ENCODE peak calls at places on chromosomes 2 and 18, in four cellular contexts. P, A, D and O are unnamed samples.

GRCh38 chr2:220556658-220557057 is 929.2 kb downstream of the SLC4A3 start:
- DNase-seq in D (no peak), A (no peak), P (peak), O (no peak)

GRCh38 chr18:8952796-8953760 is 149.4 kb upstream of the NDUFV2 start:
- DNase-seq in A (no peak), P (peak), D (no peak), O (no peak)

GRCh38 chr18:58755304-58756010 is 84.2 kb downstream of the MALT1 start:
- DNase-seq in D (no peak), P (no peak), A (no peak), O (no peak)

GRCh38 chr2:188916831-188917230 is 57.3 kb upstream of the COL3A1 start:
- DNase-seq in A (no peak), D (no peak), P (peak), O (no peak)

GRCh38 chr18:48605408-48605845 is 66.6 kb downstream of the CTIF start:
- DNase-seq in P (peak), D (peak), A (peak), O (peak)

GRCh38 chr2:68436270-68436669 is 30.8 kb downstream of the FBXO48 start:
- DNase-seq in D (no peak), A (peak), P (peak), O (no peak)

GRCh38 chr2:47339745-47340541 is 63.0 kb upstream of the MSH2 start:
- DNase-seq in P (peak), A (peak), D (no peak), O (no peak)

GRCh38 chr2:10501521-10501961 is 53.4 kb upstream of the ODC1 start:
- DNase-seq in A (no peak), D (no peak), P (no peak), O (no peak)

GRCh38 chr18:63297678-63298392 is 21.7 kb downstream of the BCL2 start:
- DNase-seq in P (no peak), D (no peak), A (peak), O (no peak)

GRCh38 chr2:145194671-145195070 is 674.8 kb upstream of the ZEB2 start:
- DNase-seq in A (peak), D (no peak), P (no peak), O (no peak)

GRCh38 chr2:227849906-227850305 is 21.5 kb upstream of the DAW1 start:
- DNase-seq in P (peak), D (no peak), A (no peak), O (no peak)

GRCh38 chr2:54722641-54723299 is 692 bp upstream of the EML6 start:
- DNase-seq in A (peak), D (no peak), P (peak), O (no peak)

GRCh38 chr2:112891333-112891950 is 19.5 kb upstream of the IL37 start:
- DNase-seq in A (peak), P (no peak), D (no peak), O (no peak)

GRCh38 chr2:177036754-177037153 is 175.8 kb upstream of the HNRNPA3 start:
- DNase-seq in D (no peak), A (no peak), P (no peak), O (no peak)

GRCh38 chr2:234982096-234982834 is 30.4 kb downstream of the SH3BP4 start:
- DNase-seq in P (no peak), D (no peak), A (no peak), O (no peak)

GRCh38 chr2:127482031-127482430 is 44.3 kb downstream of the IWS1 start:
- DNase-seq in A (no peak), D (no peak), P (no peak), O (no peak)

GRCh38 chr2:88545118-88545517 is 82.1 kb downstream of the EIF2AK3 start:
- DNase-seq in D (no peak), P (peak), A (peak), O (peak)

GRCh38 chr2:10285578-10286198 is 17.0 kb upstream of the HPCAL1 start:
- DNase-seq in A (peak), D (peak), P (peak), O (peak)

GRCh38 chr2:132804045-132804444 is 134.0 kb upstream of the LYPD1 start:
- DNase-seq in A (peak), P (peak), D (no peak), O (no peak)

GRCh38 chr2:238786379-238786778 is 61.5 kb upstream of the TWIST2 start:
- DNase-seq in P (no peak), D (no peak), A (no peak), O (no peak)

GRCh38 chr18:75244336-75244735 is 33.7 kb downstream of the TSHZ1 start:
- DNase-seq in D (peak), P (no peak), A (peak), O (peak)

GRCh38 chr2:149650006-149650405 is 62.4 kb upstream of the MMADHC start:
- DNase-seq in D (no peak), A (no peak), P (peak), O (no peak)

GRCh38 chr2:186129767-186130581 is 356.1 kb upstream of the ZC3H15 start:
- DNase-seq in P (peak), D (no peak), A (peak), O (no peak)

GRCh38 chr2:240412211-240412830 is 23.1 kb upstream of the GPC1 start:
- DNase-seq in A (no peak), D (no peak), P (no peak), O (peak)

GRCh38 chr2:159083601-159084000 is 115.2 kb downstream of the TANC1 start:
- DNase-seq in D (no peak), A (no peak), P (peak), O (no peak)

GRCh38 chr2:178271629-178272333 is 77.5 kb downstream of the OSBPL6 start:
- DNase-seq in A (no peak), D (no peak), P (peak), O (no peak)

GRCh38 chr2:240640939-240641338 is 15.7 kb downstream of the GPR35 start:
- DNase-seq in P (no peak), A (peak), D (peak), O (peak)

GRCh38 chr2:228535396-228535795 is 353.9 kb upstream of the SPHKAP start:
- DNase-seq in A (peak), P (no peak), D (no peak), O (no peak)

GRCh38 chr2:178237488-178238143 is 43.3 kb downstream of the OSBPL6 start:
- DNase-seq in A (no peak), D (no peak), P (peak), O (no peak)

GRCh38 chr2:693606-694005 is 16.4 kb upstream of the TMEM18 start:
- DNase-seq in D (no peak), A (no peak), P (peak), O (no peak)

GRCh38 chr18:55314031-55314430 is 274.0 kb downstream of the TCF4 start:
- DNase-seq in D (no peak), P (no peak), A (no peak), O (no peak)

GRCh38 chr2:238845583-238846480 is 2.1 kb upstream of the TWIST2 start:
- DNase-seq in P (no peak), D (peak), A (peak), O (no peak)

GRCh38 chr18:40897884-40898283 is 1057.2 kb upstream of the PIK3C3 start:
- DNase-seq in A (no peak), D (no peak), P (no peak), O (peak)

GRCh38 chr2:173191601-173192000 is 116.0 kb downstream of the MAP3K20 start:
- DNase-seq in D (no peak), A (peak), P (peak), O (peak)

GRCh38 chr2:79887747-79888374 is 375.0 kb downstream of the CTNNA2 start:
- DNase-seq in A (peak), D (no peak), P (peak), O (peak)

GRCh38 chr18:58911766-58912165 is 47.1 kb downstream of the ZNF532 start:
- DNase-seq in P (peak), A (peak), D (peak), O (no peak)

GRCh38 chr18:9612215-9612830 is 2.0 kb downstream of the PPP4R1 start:
- DNase-seq in A (peak), P (peak), D (no peak), O (no peak)

GRCh38 chr2:99845291-99845690 is 297.1 kb downstream of the AFF3 start:
- DNase-seq in A (no peak), D (no peak), P (no peak), O (no peak)

GRCh38 chr2:43327119-43327518 is 100.7 kb upstream of the ZFP36L2 start:
- DNase-seq in P (no peak), D (no peak), A (no peak), O (no peak)

DNA sequence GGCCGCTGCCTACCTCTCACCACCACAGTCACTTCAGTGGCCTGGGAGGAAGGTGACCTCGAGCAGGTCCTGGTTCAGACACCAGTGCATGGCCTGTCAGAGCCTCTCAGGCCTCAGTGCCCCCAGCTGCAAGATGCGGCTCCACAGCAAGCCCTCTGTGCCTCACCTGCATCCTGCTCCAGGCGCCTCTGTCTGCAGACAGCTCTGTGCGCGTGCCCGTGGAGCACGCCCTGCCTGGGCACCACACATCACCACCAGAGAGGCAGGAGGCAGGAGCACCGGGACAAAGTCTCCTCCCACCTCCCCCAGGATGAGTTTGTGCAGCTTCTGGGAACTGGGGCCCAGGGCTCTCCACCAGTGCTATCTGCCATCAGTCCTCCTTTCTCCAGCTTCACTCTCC is 98.7 kb downstream of the TFCP2L1 start:
- DNase-seq in D (no peak), A (no peak), P (no peak), O (peak)
- H2BK5ac ChIP-seq in D (no peak), A (no peak), P (no peak), O (no peak)

DNA sequence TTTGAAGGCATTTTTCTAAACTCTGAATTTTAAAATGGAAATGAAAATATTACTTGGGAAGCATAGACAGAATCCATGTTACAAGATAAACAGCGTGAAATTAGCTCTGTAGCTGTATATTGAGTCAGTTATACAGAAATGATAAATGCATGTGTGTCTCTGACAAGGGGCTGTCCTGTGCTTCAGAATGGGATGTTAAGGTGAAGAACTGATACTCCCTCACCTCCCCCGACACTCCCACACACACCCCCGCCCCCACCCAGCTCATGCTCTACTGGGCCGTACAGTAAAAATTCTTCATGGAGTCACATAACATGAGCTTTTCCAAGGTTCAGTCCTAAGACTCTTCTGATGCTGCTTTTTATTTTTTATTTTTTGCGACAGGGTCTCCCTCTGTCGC is 868 bp upstream of the THUMPD2 start:
- DNase-seq in D (no peak), A (no peak), P (no peak), O (no peak)
- H4K5ac ChIP-seq in D (no peak), A (no peak), P (no peak), O (no peak)

GRCh38 chr18:49612515-49613033 is 50.7 kb downstream of the LIPG start:
- DNase-seq in D (peak), A (peak), P (no peak), O (peak)
- H2BK5ac ChIP-seq in D (no peak), A (peak), P (no peak), O (no peak)

GRCh38 chr2:211864328-211864727 is 674.3 kb downstream of the ERBB4 start:
- DNase-seq in P (no peak), A (no peak), D (no peak), O (no peak)

GRCh38 chr2:211854832-211855231 is 683.8 kb downstream of the ERBB4 start:
- DNase-seq in A (no peak), P (no peak), D (no peak), O (no peak)

GRCh38 chr2:211860224-211860623 is 678.4 kb downstream of the ERBB4 start:
- DNase-seq in P (no peak), A (no peak), D (no peak), O (no peak)
- H4K5ac ChIP-seq in P (no peak), A (no peak), D (no peak), O (no peak)

GRCh38 chr2:153890572-153890971 is 18.9 kb downstream of the GALNT13 start:
- DNase-seq in P (no peak), D (peak), A (peak), O (peak)
- H2BK5ac ChIP-seq in P (no peak), D (no peak), A (no peak), O (no peak)

GRCh38 chr18:61569176-61569892 is 236.1 kb downstream of the CDH20 start:
- DNase-seq in D (no peak), P (peak), A (peak), O (no peak)
- H4K5ac ChIP-seq in D (no peak), P (peak), A (no peak), O (no peak)

GRCh38 chr18:62073882-62074281 is 113.0 kb downstream of the PIGN start:
- DNase-seq in P (no peak), D (no peak), A (no peak), O (no peak)
- H2BK5ac ChIP-seq in P (no peak), D (no peak), A (no peak), O (no peak)

DNA sequence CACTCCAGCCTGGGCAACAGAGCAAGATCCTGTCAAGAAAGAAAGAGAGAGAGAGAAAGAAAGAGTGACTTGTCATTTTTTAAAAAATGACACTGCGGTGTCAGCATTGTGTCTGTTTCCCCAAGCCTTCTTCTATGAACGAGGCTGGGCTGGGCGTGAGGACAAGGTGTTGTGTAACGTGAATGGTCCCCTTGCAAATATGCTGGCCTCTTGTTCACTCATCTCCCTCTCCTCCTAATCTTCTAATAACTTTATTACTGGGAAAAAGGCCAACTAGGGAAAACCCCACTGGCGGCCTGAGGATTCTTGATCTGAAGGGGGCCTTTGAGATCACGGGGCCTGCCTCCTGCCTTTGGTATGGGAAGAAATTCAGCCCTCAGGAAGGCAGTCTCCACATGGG is 163.1 kb downstream of the MIB1 start:
- DNase-seq in A (no peak), D (no peak), P (no peak), O (no peak)
- H4K5ac ChIP-seq in A (no peak), D (no peak), P (no peak), O (no peak)

GRCh38 chr2:120765911-120766757 is 30.5 kb downstream of the GLI2 start:
- DNase-seq in P (peak), D (no peak), A (peak), O (peak)
- H2BK5ac ChIP-seq in P (peak), D (peak), A (peak), O (no peak)